ENCODE peak calls at places on chromosomes 5 and 9, in five cellular contexts. Q is HepG2, V is GM12878, C is WTC11, D is K562. W is an unnamed sample.

GRCh38 chr9:23701291-23701690 is 124.7 kb downstream of the ELAVL2 start:
- DNase-seq in Q (no peak), V (no peak), C (no peak), D (no peak), W (no peak)

GRCh38 chr5:96344678-96345612 is 88.1 kb downstream of the PCSK1 start:
- DNase-seq in V (peak; percentile 59), D (peak; percentile 45), C (no peak), Q (peak; percentile 64), W (no peak)

GRCh38 chr9:110320651-110321050 is 17.0 kb downstream of the TXNDC8 start:
- DNase-seq in C (no peak), V (no peak), D (no peak), Q (no peak), W (no peak)

GRCh38 chr5:73693573-73694061 is 67.6 kb downstream of the ARHGEF28 start:
- DNase-seq in Q (peak; percentile 56), V (no peak), C (peak; percentile 14), D (no peak), W (no peak)

GRCh38 chr9:71716138-71716909 is 52.0 kb downstream of the CEMIP2 start:
- DNase-seq in Q (no peak), C (no peak), D (no peak), V (no peak), W (no peak)

GRCh38 chr9:129111762-129112151 is 542 bp downstream of the PTPA start:
- DNase-seq in C (peak; percentile 24), V (no peak), Q (peak; percentile 25), D (peak; percentile 65), W (no peak)

GRCh38 chr9:116877072-116877471 is 190.0 kb downstream of the TRIM32 start:
- DNase-seq in D (no peak), V (no peak), C (no peak), Q (no peak), W (no peak)

GRCh38 chr9:129486496-129487306 is 134.2 kb downstream of the C9orf50 start:
- DNase-seq in Q (no peak), D (peak; percentile 38), V (no peak), C (no peak), W (no peak)

GRCh38 chr9:118761016-118761790 is 608.0 kb downstream of the BRINP1 start:
- DNase-seq in C (no peak), Q (no peak), D (no peak), V (no peak), W (no peak)

DNA sequence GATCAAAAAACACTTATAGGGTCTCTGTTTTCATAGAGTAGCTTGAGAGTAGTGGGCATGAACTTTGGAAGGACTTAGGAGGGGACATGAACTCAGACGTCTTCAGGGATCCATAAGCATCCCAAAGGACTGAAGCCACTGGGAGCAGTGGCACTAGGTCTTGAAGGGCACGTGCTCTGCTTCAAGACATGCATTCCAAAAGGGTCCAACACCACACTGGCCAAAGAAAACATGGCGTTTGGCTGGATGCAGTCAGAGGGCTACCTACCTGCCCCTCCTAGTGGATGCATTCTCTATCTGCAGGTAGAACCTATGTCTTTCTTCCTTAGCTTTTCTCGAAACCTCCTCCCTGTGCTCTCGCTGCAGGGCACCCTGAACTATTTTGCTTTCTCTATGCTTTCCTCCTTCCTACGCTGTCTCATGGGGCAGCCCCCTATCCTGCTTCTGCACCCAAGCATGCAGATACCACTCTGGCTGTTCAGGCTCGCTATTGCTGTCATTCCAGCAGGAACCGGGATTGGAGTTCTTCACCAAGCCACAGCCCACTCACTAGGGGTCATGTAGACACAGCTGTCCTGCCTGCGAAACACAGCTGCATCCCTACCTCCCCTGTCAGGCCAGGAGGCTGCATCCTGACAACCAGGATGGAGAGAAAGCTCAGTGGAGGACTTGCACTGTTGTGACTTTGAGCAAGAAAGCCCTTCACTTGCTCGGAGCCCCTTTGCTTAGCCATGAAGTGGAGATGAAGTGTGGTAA is 11.9 kb downstream of the FAM240B start:
- DNase-seq in Q (no peak), V (no peak), C (no peak), D (peak; percentile 12), W (no peak)
- TF ChIP-seq MAX in Q (no peak), V (no peak), C (peak; percentile 65), D (no peak), W (peak; percentile 91)

GRCh38 chr9:83432104-83432627 is 106.0 kb downstream of the FRMD3 start:
- DNase-seq in Q (peak; percentile 59), V (no peak), C (peak; percentile 61), D (no peak), W (peak; percentile 48)

GRCh38 chr9:83430681-83431080 is 107.5 kb downstream of the FRMD3 start:
- DNase-seq in D (no peak), C (no peak), V (no peak), Q (no peak), W (no peak)

GRCh38 chr9:83432877-83433276 is 105.3 kb downstream of the FRMD3 start:
- DNase-seq in Q (no peak), D (no peak), C (no peak), V (no peak), W (no peak)

GRCh38 chr9:83433841-83434240 is 104.4 kb downstream of the FRMD3 start:
- DNase-seq in C (no peak), V (no peak), Q (no peak), D (no peak), W (no peak)

DNA sequence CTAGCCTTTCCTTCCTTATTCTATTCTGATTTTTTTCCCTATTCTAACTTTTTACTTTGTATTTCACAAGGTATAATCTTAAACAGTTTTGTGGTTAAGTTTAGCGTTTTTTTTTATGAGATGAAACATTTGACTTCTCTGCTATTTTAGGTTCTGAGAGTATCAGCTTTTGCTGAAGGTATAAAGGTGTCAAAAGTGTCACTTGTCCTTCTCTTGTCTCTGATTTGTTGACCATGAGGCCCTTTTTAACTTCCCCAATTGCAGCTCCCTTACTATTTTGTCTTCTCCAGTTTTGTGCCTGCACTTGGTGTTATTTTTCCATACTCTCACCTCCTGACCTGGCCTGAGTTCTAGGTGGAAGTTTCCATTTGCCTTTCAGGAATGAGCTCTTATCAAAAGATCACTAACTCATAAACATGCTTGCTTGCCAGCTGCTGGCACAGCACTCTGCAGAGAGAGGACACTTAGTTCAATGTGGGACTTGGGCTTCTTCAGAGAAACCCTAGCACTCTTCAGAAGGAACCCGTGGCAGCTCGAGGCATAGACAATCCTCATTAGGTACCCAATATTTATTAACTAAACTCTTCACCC is 106.6 kb downstream of the FRMD3 start:
- DNase-seq in Q (peak; percentile 64), V (no peak), D (no peak), C (no peak), W (no peak)
- TF ChIP-seq ATF2 in Q (no peak), V (no peak), D (no peak), C (no peak), W (no peak)

GRCh38 chr9:134333234-134333873 is 7.1 kb downstream of the RXRA start:
- DNase-seq in V (no peak), D (no peak), C (no peak), Q (peak; percentile 87), W (no peak)
- TF ChIP-seq MAX in V (no peak), D (no peak), C (no peak), Q (no peak), W (no peak)

DNA sequence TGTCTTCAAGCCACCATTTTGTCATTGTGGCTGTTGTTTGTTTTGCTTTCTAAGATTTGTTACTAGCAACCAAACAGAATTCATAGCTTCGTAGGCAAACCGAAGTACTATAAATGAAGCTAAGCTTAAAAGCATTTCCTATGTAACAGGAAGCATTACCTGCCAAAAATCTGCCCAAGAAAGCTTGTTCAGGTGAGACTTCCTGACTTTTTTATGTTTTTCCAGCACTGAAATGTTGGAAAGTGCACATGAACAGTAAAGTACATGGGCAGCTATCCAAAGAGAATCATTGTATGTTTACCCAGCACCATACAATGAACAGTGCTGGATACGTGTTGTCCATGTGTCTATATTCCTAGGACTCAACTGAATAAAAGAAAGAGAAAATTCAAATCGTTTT is 247.1 kb downstream of the NFIB start:
- DNase-seq in C (no peak), D (no peak), V (no peak), Q (no peak), W (no peak)
- TF ChIP-seq ATF2 in C (no peak), D (no peak), V (no peak), Q (no peak), W (no peak)

GRCh38 chr5:147384346-147385193 is 125.3 kb downstream of the DPYSL3 start:
- DNase-seq in Q (no peak), V (no peak), C (no peak), D (no peak), W (no peak)
- TF ChIP-seq MAX in Q (no peak), V (no peak), C (no peak), D (no peak), W (no peak)

DNA sequence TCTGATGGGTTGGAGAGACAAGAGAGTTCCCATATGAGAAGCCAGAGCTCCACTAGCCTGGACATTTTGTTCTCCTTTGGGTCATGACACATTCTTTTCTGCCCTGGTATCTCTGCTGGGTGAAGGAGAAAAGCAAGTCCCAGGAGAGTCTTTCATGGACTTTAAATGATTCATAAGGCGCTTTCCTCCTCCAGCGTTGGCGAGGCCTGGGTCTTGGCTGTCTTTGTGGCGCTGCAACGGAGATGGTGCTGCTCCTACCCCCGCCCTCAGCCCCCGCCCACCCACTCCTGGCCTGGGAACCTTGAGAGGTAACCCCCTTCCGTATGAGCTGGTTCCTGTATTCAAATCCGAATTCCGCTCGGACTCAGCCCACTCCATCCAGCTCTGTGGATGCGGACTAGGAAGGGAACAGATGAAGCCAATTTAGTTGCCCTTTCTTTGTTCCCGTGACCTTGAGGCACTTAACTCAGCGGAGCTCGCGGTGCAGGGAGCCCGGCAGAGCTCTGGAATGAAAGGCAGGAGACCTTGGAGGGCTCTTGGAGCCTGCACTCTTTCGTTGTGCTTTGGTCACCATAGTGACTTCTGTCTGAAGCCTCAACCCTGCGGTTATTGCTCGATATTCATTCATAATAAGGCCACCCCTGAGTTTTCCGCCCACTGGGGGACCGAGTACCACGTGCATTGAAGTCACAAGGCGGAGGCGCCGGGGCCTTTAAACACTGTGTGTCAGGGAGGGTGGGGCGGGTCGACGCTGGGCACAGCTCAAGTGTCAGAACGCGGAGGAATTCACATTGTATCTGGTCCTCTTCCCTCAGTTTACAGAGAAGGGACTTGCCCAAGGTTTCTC is 14.0 kb upstream of the PWWP2A start:
- DNase-seq in C (peak; percentile 64), Q (no peak), V (no peak), D (no peak), W (peak; percentile 78)
- TF ChIP-seq ATF2 in C (no peak), Q (no peak), V (no peak), D (no peak), W (no peak)

DNA sequence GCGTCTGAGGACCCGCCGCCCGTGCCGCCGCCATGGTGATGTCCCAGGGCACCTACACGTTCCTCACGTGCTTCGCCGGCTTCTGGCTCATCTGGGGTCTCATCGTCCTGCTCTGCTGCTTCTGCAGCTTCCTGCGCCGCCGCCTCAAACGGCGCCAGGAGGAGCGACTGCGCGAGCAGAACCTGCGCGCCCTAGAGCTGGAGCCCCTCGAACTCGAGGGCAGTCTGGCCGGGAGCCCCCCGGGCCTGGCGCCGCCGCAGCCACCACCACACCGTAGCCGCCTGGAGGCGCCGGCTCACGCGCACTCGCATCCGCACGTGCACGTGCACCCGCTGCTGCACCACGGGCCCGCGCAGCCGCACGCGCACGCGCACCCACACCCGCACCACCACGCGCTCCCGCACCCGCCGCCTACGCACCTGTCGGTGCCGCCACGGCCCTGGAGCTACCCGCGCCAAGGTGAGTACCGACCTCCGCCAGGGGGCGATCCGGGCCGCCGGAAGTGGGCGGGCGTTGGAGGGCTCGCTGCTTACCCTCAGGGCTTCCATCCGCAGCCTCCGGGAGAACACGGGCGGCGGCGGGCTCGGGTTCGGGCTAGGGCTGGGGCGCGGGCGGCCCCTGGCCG is 8.5 kb downstream of the PRR7 start:
- DNase-seq in D (peak; percentile 93), V (no peak), C (peak; percentile 96), Q (peak; percentile 79), W (no peak)
- TF ChIP-seq MAX in D (peak; percentile 96), V (peak; percentile 19), C (peak; percentile 56), Q (peak; percentile 91), W (peak; percentile 87)